ENCODE peak calls at places on chromosomes 13 and 19, in four cellular contexts. X, Z, S and A are unnamed samples.

GRCh38 chr13:40026741-40027140 is 371.3 kb downstream of the COG6 start:
- DNase-seq in X (no peak), S (no peak), Z (no peak), A (no peak)

GRCh38 chr13:44276061-44276460 is 97.6 kb upstream of the SERP2 start:
- DNase-seq in X (no peak), Z (no peak), S (no peak), A (no peak)

GRCh38 chr19:49954092-49954825 is 6.7 kb downstream of the SIGLEC11 start:
- DNase-seq in X (no peak), Z (no peak), S (no peak), A (no peak)

GRCh38 chr13:31011193-31011860 is 78.9 kb downstream of the TEX26 start:
- DNase-seq in X (no peak), S (no peak), Z (no peak), A (no peak)

GRCh38 chr13:31867709-31868108 is 128.4 kb downstream of the RXFP2 start:
- DNase-seq in S (no peak), X (no peak), Z (no peak), A (no peak)

GRCh38 chr19:16920816-16921529 is 32.2 kb downstream of the F2RL3 start:
- DNase-seq in X (peak), S (no peak), Z (peak), A (peak)

GRCh38 chr13:33191425-33192221 is 93.9 kb downstream of the STARD13 start:
- DNase-seq in X (no peak), S (no peak), Z (no peak), A (no peak)

GRCh38 chr19:55717251-55717650 is 21.0 kb downstream of the NLRP9 start:
- DNase-seq in S (no peak), Z (no peak), X (no peak), A (no peak)

GRCh38 chr19:16588089-16588823 is 16.0 kb upstream of the SLC35E1 start:
- DNase-seq in X (no peak), Z (no peak), S (peak), A (no peak)

GRCh38 chr19:41918653-41919244 is 9.5 kb downstream of the ERFL start:
- DNase-seq in Z (no peak), X (no peak), S (no peak), A (no peak)

GRCh38 chr13:81017525-81018152 is 676.7 kb upstream of the SPRY2 start:
- DNase-seq in Z (no peak), S (no peak), X (no peak), A (no peak)

GRCh38 chr19:18059902-18060301 is 26.8 kb downstream of the IL12RB1 start:
- DNase-seq in S (no peak), X (no peak), Z (no peak), A (no peak)

GRCh38 chr19:35030257-35031071 is at the start of gene SCN1B:
- DNase-seq in X (peak), S (peak), Z (no peak), A (no peak)

GRCh38 chr13:43122706-43123268 is 99.4 kb downstream of the DNAJC15 start:
- DNase-seq in S (no peak), X (no peak), Z (no peak), A (no peak)

GRCh38 chr19:47610546-47610894 is 1.6 kb downstream of the BICRA start:
- DNase-seq in S (no peak), Z (no peak), X (no peak), A (no peak)
- H3K4me3 ChIP-seq in S (peak), Z (peak), X (peak), A (peak)

GRCh38 chr19:11578342-11579142 is 1.1 kb upstream of the ACP5 start:
- DNase-seq in S (peak), Z (no peak), X (no peak), A (no peak)

GRCh38 chr19:11580665-11581418 is 3.4 kb upstream of the ACP5 start:
- DNase-seq in S (no peak), X (peak), Z (no peak), A (no peak)

GRCh38 chr19:11576186-11576585 is 1.3 kb downstream of the ACP5 start:
- DNase-seq in Z (no peak), S (no peak), X (no peak), A (no peak)

GRCh38 chr19:11577451-11578341 is at the start of gene ACP5:
- DNase-seq in S (no peak), Z (no peak), X (no peak), A (no peak)

DNA sequence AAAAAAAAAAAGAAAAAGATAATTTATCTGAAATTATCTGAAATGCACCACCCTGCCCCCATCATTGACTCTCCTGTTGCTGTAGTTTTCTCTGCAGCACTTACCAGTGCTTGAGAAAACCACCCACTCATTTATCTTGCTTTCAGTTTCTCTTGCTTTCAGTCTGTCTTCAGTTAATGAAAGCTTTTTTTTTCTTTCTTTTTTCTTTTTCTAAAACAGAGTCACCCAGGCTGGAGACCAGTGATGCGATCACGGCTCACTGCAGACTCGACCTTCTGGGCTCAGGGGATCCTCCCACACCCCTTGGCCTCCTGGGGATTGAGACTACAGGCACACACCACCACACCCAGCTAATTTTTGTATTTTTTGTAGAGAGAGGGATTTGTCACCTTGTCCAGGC is 4.3 kb upstream of the ACP5 start:
- DNase-seq in X (peak), Z (no peak), S (peak), A (no peak)
- H3K4me3 ChIP-seq in X (no peak), Z (no peak), S (no peak), A (no peak)

GRCh38 chr13:101398191-101398590 is 18.1 kb downstream of the NALCN start:
- DNase-seq in S (no peak), Z (peak), X (peak), A (no peak)
- H3K4me3 ChIP-seq in S (no peak), Z (no peak), X (no peak), A (no peak)

GRCh38 chr19:23957660-23958281 is 43.1 kb downstream of the ZNF726 start:
- DNase-seq in Z (peak), X (peak), S (peak), A (peak)
- H3K4me3 ChIP-seq in Z (no peak), X (no peak), S (no peak), A (no peak)